ENCODE peak calls at places on chromosome 15, in seven cellular contexts. Z is posterior vena cava, E is kidney tubule cell, C is progenitor cell of endocrine pancreas, F is lower lobe of right lung, T is lung microvascular endothelial cell, D is breast epithelium. G is an unnamed sample.

GRCh38 chr15:90103669-90104329 is 1.5 kb upstream of the IDH2 start:
- DNase-seq in Z (peak), E (no peak), C (no peak), F (no peak), T (no peak), D (peak), G (no peak)

GRCh38 chr15:76060098-76060989 is 559 bp downstream of the TMEM266 start:
- DNase-seq in Z (no peak), E (no peak), C (no peak), F (no peak), T (no peak), D (no peak), G (no peak)

GRCh38 chr15:82677720-82678323 is 30.7 kb upstream of the CPEB1 start:
- DNase-seq in Z (peak), E (no peak), C (no peak), F (no peak), T (no peak), D (no peak), G (no peak)

GRCh38 chr15:39908186-39908585 is 11.9 kb downstream of the GPR176 start:
- DNase-seq in Z (no peak), E (peak), C (no peak), F (no peak), T (peak), D (no peak), G (peak)

GRCh38 chr15:67548862-67549651 is 6.6 kb downstream of the MAP2K5 start:
- DNase-seq in Z (no peak), E (no peak), C (no peak), F (no peak), T (peak), D (no peak), G (no peak)

GRCh38 chr15:73284073-73284472 is 84.7 kb downstream of the HCN4 start:
- DNase-seq in Z (no peak), E (no peak), C (no peak), F (no peak), T (peak), D (no peak), G (peak)

GRCh38 chr15:85785887-85786777 is 8.6 kb downstream of the KLHL25 start:
- DNase-seq in Z (no peak), E (peak), C (no peak), F (no peak), T (peak), D (peak), G (peak)

GRCh38 chr15:70308011-70308761 is 210.5 kb upstream of the TLE3 start:
- DNase-seq in Z (no peak), E (peak), C (no peak), F (no peak), T (no peak), D (peak), G (no peak)

GRCh38 chr15:40660686-40661085 is 34.3 kb upstream of the RAD51 start:
- DNase-seq in Z (no peak), E (no peak), C (no peak), F (no peak), T (no peak), D (no peak), G (no peak)

GRCh38 chr15:33742286-33742685 is 226.0 kb upstream of the CHRM5 start:
- DNase-seq in Z (no peak), E (no peak), C (no peak), F (no peak), T (no peak), D (no peak), G (no peak)

GRCh38 chr15:70299931-70300858 is 202.5 kb upstream of the TLE3 start:
- DNase-seq in Z (no peak), E (no peak), C (no peak), F (no peak), T (no peak), D (no peak), G (no peak)

GRCh38 chr15:66789029-66790025 is 87.3 kb downstream of the SMAD6 start:
- DNase-seq in Z (no peak), E (peak), C (no peak), F (no peak), T (peak), D (no peak), G (peak)

GRCh38 chr15:36590838-36591237 is 11.4 kb downstream of the CDIN1 start:
- DNase-seq in Z (no peak), E (peak), C (no peak), F (no peak), T (no peak), D (no peak), G (peak)

GRCh38 chr15:76730262-76730661 is 174.9 kb downstream of the SCAPER start:
- DNase-seq in Z (no peak), E (no peak), C (no peak), F (no peak), T (no peak), D (no peak), G (no peak)

GRCh38 chr15:68580026-68580882 is 1.5 kb downstream of the CORO2B start:
- DNase-seq in Z (peak), E (no peak), C (no peak), F (no peak), T (no peak), D (no peak), G (no peak)

GRCh38 chr15:51318382-51319150 is 19.8 kb downstream of the CYP19A1 start:
- DNase-seq in Z (no peak), E (no peak), C (no peak), F (no peak), T (no peak), D (no peak), G (no peak)

GRCh38 chr15:79185199-79185598 is 94.6 kb upstream of the RASGRF1 start:
- DNase-seq in Z (no peak), E (no peak), C (no peak), F (no peak), T (no peak), D (no peak), G (no peak)

GRCh38 chr15:41895957-41896356 is 2.1 kb upstream of the SPTBN5 start:
- DNase-seq in Z (no peak), E (no peak), C (no peak), F (no peak), T (no peak), D (no peak), G (no peak)

GRCh38 chr15:29844290-29844903 is 22.1 kb upstream of the TJP1 start:
- DNase-seq in Z (no peak), E (peak), C (no peak), F (no peak), T (no peak), D (no peak), G (peak)

GRCh38 chr15:46365612-46366011 is 730.8 kb downstream of the SQOR start:
- DNase-seq in Z (peak), E (peak), C (no peak), F (no peak), T (no peak), D (no peak), G (peak)

GRCh38 chr15:66680502-66680901 is 21.5 kb upstream of the SMAD6 start:
- DNase-seq in Z (no peak), E (no peak), C (no peak), F (no peak), T (no peak), D (no peak), G (no peak)

GRCh38 chr15:92981333-92981732 is 81.2 kb downstream of the CHD2 start:
- DNase-seq in Z (no peak), E (peak), C (no peak), F (no peak), T (peak), D (no peak), G (peak)

GRCh38 chr15:94230886-94231727 is at the start of gene MCTP2:
- DNase-seq in Z (peak), E (peak), C (peak), F (peak), T (peak), D (peak), G (peak)

G was measured in PC-3.